ENCODE peak calls at places on chromosomes 7 and 10, in five cellular contexts. X is activated T-cell treated with anti-CD3 and anti-CD28 coated beads for 48 hours; G is left colon; P is stimulated activated CD4-positive, alpha-beta T cell treated with anti-CD3 and anti-CD28 coated beads, Interleukin-4, amount 100 ng/mL, for 1 hour; Y is dorsolateral prefrontal cortex. U is an unnamed sample.

GRCh38 chr7:138089080-138089901 is 13.0 kb downstream of the AKR1D1 start:
- DNase-seq in G (no peak), Y (no peak), P (no peak), X (no peak), U (no peak)

GRCh38 chr10:100340948-100341847 is 5.8 kb upstream of the SCD start:
- DNase-seq in G (no peak), Y (peak; percentile 66), P (no peak), X (no peak), U (no peak)

GRCh38 chr7:157930441-157930840 is 593.6 kb downstream of the DNAJB6 start:
- DNase-seq in Y (no peak), G (no peak), X (no peak), P (no peak), U (no peak)

GRCh38 chr10:122086416-122087240 is 97.7 kb downstream of the TACC2 start:
- DNase-seq in G (no peak), P (no peak), Y (no peak), X (no peak), U (no peak)

GRCh38 chr7:28835800-28836199 is 122.3 kb downstream of the TRIL start:
- DNase-seq in G (no peak), Y (no peak), X (no peak), P (no peak), U (no peak)

GRCh38 chr7:100629117-100629711 is 12.1 kb downstream of the TFR2 start:
- DNase-seq in Y (no peak), P (peak; percentile 20), G (no peak), X (peak; percentile 38), U (no peak)

GRCh38 chr7:33904680-33905388 is 505 bp upstream of the BMPER start:
- DNase-seq in G (no peak), X (no peak), P (peak; percentile 10), Y (no peak), U (peak; percentile 21)

GRCh38 chr7:147833549-147833948 is 757.0 kb upstream of the C7orf33 start:
- DNase-seq in X (no peak), P (no peak), Y (no peak), G (no peak), U (no peak)

GRCh38 chr10:67861750-67862460 is 22.6 kb upstream of the SIRT1 start:
- DNase-seq in Y (no peak), G (no peak), P (no peak), X (no peak), U (no peak)

GRCh38 chr7:20350518-20350951 is 19.8 kb downstream of the ITGB8 start:
- DNase-seq in P (no peak), Y (peak; percentile 31), G (peak; percentile 33), X (no peak), U (no peak)

GRCh38 chr7:155775691-155776090 is 36.6 kb downstream of the SHH start:
- DNase-seq in X (no peak), G (no peak), P (no peak), Y (no peak), U (no peak)

GRCh38 chr7:27753863-27754262 is 13.9 kb downstream of the TAX1BP1 start:
- DNase-seq in G (no peak), Y (no peak), X (no peak), P (no peak), U (no peak)

GRCh38 chr7:51878869-51879268 is 562.3 kb upstream of the COBL start:
- DNase-seq in X (no peak), G (no peak), Y (no peak), P (no peak), U (no peak)

GRCh38 chr7:48087349-48087748 is 1.7 kb upstream of the UPP1 start:
- DNase-seq in P (no peak), G (no peak), Y (no peak), X (no peak), U (no peak)

GRCh38 chr10:13949844-13950542 is 363.2 kb downstream of the PRPF18 start:
- DNase-seq in P (no peak), G (no peak), Y (no peak), X (no peak), U (no peak)

GRCh38 chr10:132105302-132105995 is 39.7 kb downstream of the JAKMIP3 start:
- DNase-seq in Y (no peak), X (no peak), P (no peak), G (no peak), U (no peak)

GRCh38 chr7:45054442-45054841 is 34.3 kb downstream of the NACAD start:
- DNase-seq in P (no peak), G (no peak), Y (no peak), X (no peak), U (no peak)

GRCh38 chr7:3861941-3862340 is 560.9 kb downstream of the SDK1 start:
- DNase-seq in Y (no peak), P (no peak), G (no peak), X (no peak), U (peak; percentile 23)

U was measured in stimulated activated naive B cell treated with anti-CD40 and anti-IgM and Interleukin-4, amounts not matched to agents 10 μg/mL and 1 μg/mL and 100 μg/mL, for 72 hours.